ENCODE peak calls at places on chromosomes 16 and 17, in six cellular contexts. One of them, this sample, is unnamed.

GRCh38 chr16:78902291-78902690 is 698.2 kb downstream of the MAF start:
- DNase-seq in NCI-H526 treated with DMSO at 0.1 percent for 48 hours: no peak
- DNase-seq in astrocyte of the cerebellum: no peak
- DNase-seq in GOT3: no peak
- DNase-seq in GM12865: no peak
- DNase-seq in neural crest cell: no peak
- DNase-seq in this sample: no peak

GRCh38 chr16:30033270-30033669 is 2.2 kb upstream of the TLCD3B start:
- DNase-seq in GOT3: no peak
- DNase-seq in GM12865: peak; percentile 35
- DNase-seq in NCI-H526 treated with DMSO at 0.1 percent for 48 hours: no peak
- DNase-seq in neural crest cell: no peak
- DNase-seq in astrocyte of the cerebellum: no peak
- DNase-seq in this sample: no peak

GRCh38 chr17:61338000-61338864 is 61.4 kb upstream of the TBX2 start:
- DNase-seq in neural crest cell: no peak
- DNase-seq in astrocyte of the cerebellum: peak; percentile 27
- DNase-seq in GM12865: no peak
- DNase-seq in GOT3: peak; percentile 8
- DNase-seq in NCI-H526 treated with DMSO at 0.1 percent for 48 hours: no peak
- DNase-seq in this sample: no peak

GRCh38 chr16:2963611-2964415 is at the start of gene KREMEN2:
- DNase-seq in neural crest cell: peak; percentile 46
- DNase-seq in astrocyte of the cerebellum: no peak
- DNase-seq in NCI-H526 treated with DMSO at 0.1 percent for 48 hours: peak; percentile 30
- DNase-seq in GM12865: no peak
- DNase-seq in GOT3: no peak
- DNase-seq in this sample: no peak

GRCh38 chr16:31700200-31700529 is 172.5 kb downstream of the AHSP start:
- DNase-seq in neural crest cell: no peak
- DNase-seq in GOT3: no peak
- DNase-seq in NCI-H526 treated with DMSO at 0.1 percent for 48 hours: peak; percentile 70
- DNase-seq in astrocyte of the cerebellum: no peak
- DNase-seq in GM12865: no peak
- DNase-seq in this sample: no peak

GRCh38 chr16:25707982-25708583 is 16.3 kb downstream of the HS3ST4 start:
- DNase-seq in neural crest cell: no peak
- DNase-seq in GOT3: no peak
- DNase-seq in astrocyte of the cerebellum: no peak
- DNase-seq in GM12865: peak; percentile 45
- DNase-seq in NCI-H526 treated with DMSO at 0.1 percent for 48 hours: peak; percentile 44
- DNase-seq in this sample: peak; percentile 56

GRCh38 chr17:51044964-51045363 is 75.7 kb downstream of the SPAG9 start:
- DNase-seq in astrocyte of the cerebellum: no peak
- DNase-seq in NCI-H526 treated with DMSO at 0.1 percent for 48 hours: no peak
- DNase-seq in GOT3: no peak
- DNase-seq in GM12865: no peak
- DNase-seq in neural crest cell: no peak
- DNase-seq in this sample: no peak

GRCh38 chr17:5555254-5555653 is 29.1 kb downstream of the NLRP1 start:
- DNase-seq in astrocyte of the cerebellum: no peak
- DNase-seq in neural crest cell: no peak
- DNase-seq in NCI-H526 treated with DMSO at 0.1 percent for 48 hours: no peak
- DNase-seq in GOT3: no peak
- DNase-seq in GM12865: no peak
- DNase-seq in this sample: no peak

GRCh38 chr17:40307691-40308289 is 1.2 kb upstream of the RARA start:
- DNase-seq in NCI-H526 treated with DMSO at 0.1 percent for 48 hours: no peak
- DNase-seq in GOT3: no peak
- DNase-seq in astrocyte of the cerebellum: no peak
- DNase-seq in GM12865: no peak
- DNase-seq in neural crest cell: no peak
- DNase-seq in this sample: no peak

GRCh38 chr17:9120471-9120870 is 99.2 kb downstream of the NTN1 start:
- DNase-seq in NCI-H526 treated with DMSO at 0.1 percent for 48 hours: no peak
- DNase-seq in neural crest cell: peak; percentile 36
- DNase-seq in GM12865: peak; percentile 8
- DNase-seq in GOT3: no peak
- DNase-seq in astrocyte of the cerebellum: no peak
- DNase-seq in this sample: no peak

GRCh38 chr17:66123163-66123562 is 68.8 kb downstream of the CEP112 start:
- DNase-seq in neural crest cell: no peak
- DNase-seq in GM12865: no peak
- DNase-seq in NCI-H526 treated with DMSO at 0.1 percent for 48 hours: no peak
- DNase-seq in astrocyte of the cerebellum: peak; percentile 15
- DNase-seq in GOT3: no peak
- DNase-seq in this sample: no peak

GRCh38 chr17:81556175-81556691 is 4.1 kb upstream of the FAAP100 start:
- DNase-seq in NCI-H526 treated with DMSO at 0.1 percent for 48 hours: no peak
- DNase-seq in GOT3: no peak
- DNase-seq in GM12865: no peak
- DNase-seq in astrocyte of the cerebellum: no peak
- DNase-seq in neural crest cell: no peak
- DNase-seq in this sample: no peak

GRCh38 chr17:81386646-81387234 is 8.5 kb upstream of the BAHCC1 start:
- DNase-seq in neural crest cell: peak; percentile 55
- DNase-seq in GOT3: no peak
- DNase-seq in astrocyte of the cerebellum: no peak
- DNase-seq in GM12865: no peak
- DNase-seq in NCI-H526 treated with DMSO at 0.1 percent for 48 hours: no peak
- DNase-seq in this sample: no peak

GRCh38 chr16:81241706-81242105 is 3.2 kb downstream of the BCO1 start:
- DNase-seq in GOT3: no peak
- DNase-seq in GM12865: no peak
- DNase-seq in neural crest cell: no peak
- DNase-seq in astrocyte of the cerebellum: no peak
- DNase-seq in NCI-H526 treated with DMSO at 0.1 percent for 48 hours: no peak
- DNase-seq in this sample: no peak

GRCh38 chr17:66191607-66192377 is at the start of gene CEP112:
- DNase-seq in GM12865: peak; percentile 86
- DNase-seq in NCI-H526 treated with DMSO at 0.1 percent for 48 hours: peak; percentile 24
- DNase-seq in neural crest cell: peak; percentile 90
- DNase-seq in GOT3: peak; percentile 30
- DNase-seq in astrocyte of the cerebellum: peak; percentile 36
- DNase-seq in this sample: peak; percentile 90

GRCh38 chr17:8949061-8949622 is 16.4 kb downstream of the PIK3R5 start:
- DNase-seq in NCI-H526 treated with DMSO at 0.1 percent for 48 hours: no peak
- DNase-seq in astrocyte of the cerebellum: no peak
- DNase-seq in GM12865: peak; percentile 77
- DNase-seq in GOT3: no peak
- DNase-seq in neural crest cell: no peak
- DNase-seq in this sample: no peak

GRCh38 chr16:82067042-82067809 is 32.2 kb downstream of the HSD17B2 start:
- DNase-seq in GOT3: no peak
- DNase-seq in neural crest cell: no peak
- DNase-seq in GM12865: no peak
- DNase-seq in NCI-H526 treated with DMSO at 0.1 percent for 48 hours: no peak
- DNase-seq in astrocyte of the cerebellum: no peak
- DNase-seq in this sample: no peak

This sample was measured in MM.1S.